ENCODE peak calls at places on chromosomes 13 and 19, in four cellular contexts. R, Q, J and P are unnamed samples.
A peak's percentile ranks its signal among the peaks of the same experiment; 100 is the strongest.

GRCh38 chr19:35458821-35459391 is 10.8 kb downstream of the FFAR2 start:
- DNase-seq in R (no peak), Q (no peak), J (no peak), P (no peak)

GRCh38 chr19:53553865-53554791 is 16.2 kb downstream of the ZNF331 start:
- DNase-seq in R (peak; percentile 81), Q (peak; percentile 61), J (peak; percentile 92), P (no peak)

GRCh38 chr19:49890349-49891311 is 6.1 kb downstream of the IL4I1 start:
- DNase-seq in R (peak; percentile 58), Q (no peak), J (no peak), P (peak; percentile 46)

GRCh38 chr19:21092107-21092506 is 10.1 kb downstream of the ZNF714 start:
- DNase-seq in R (no peak), Q (no peak), J (no peak), P (no peak)

GRCh38 chr13:24159362-24159761 is 1.2 kb upstream of the SPATA13 start:
- DNase-seq in R (no peak), Q (no peak), J (peak; percentile 8), P (no peak)

GRCh38 chr19:53871448-53871847 is 3.8 kb downstream of the MYADM start:
- DNase-seq in R (no peak), Q (no peak), J (no peak), P (no peak)

GRCh38 chr19:32186542-32187330 is 158.7 kb upstream of the ZNF507 start:
- DNase-seq in R (no peak), Q (no peak), J (no peak), P (no peak)

GRCh38 chr19:41597600-41598041 is 21.7 kb downstream of the CEACAM21 start:
- DNase-seq in R (peak; percentile 76), Q (peak; percentile 74), J (peak; percentile 62), P (peak; percentile 56)

GRCh38 chr13:110538632-110539031 is 22.9 kb downstream of the RAB20 start:
- DNase-seq in R (no peak), Q (peak; percentile 21), J (no peak), P (no peak)

GRCh38 chr13:91609353-91609752 is 210.9 kb downstream of the GPC5 start:
- DNase-seq in R (no peak), Q (no peak), J (no peak), P (no peak)

GRCh38 chr19:55360902-55361301 is 2.2 kb downstream of the GARIN5B start:
- DNase-seq in R (no peak), Q (no peak), J (no peak), P (no peak)

GRCh38 chr19:18519962-18520847 is 1.7 kb downstream of the ELL start:
- DNase-seq in R (peak; percentile 65), Q (peak; percentile 64), J (peak; percentile 79), P (peak; percentile 20)

GRCh38 chr13:99467764-99468163 is 33.5 kb upstream of the TM9SF2 start:
- DNase-seq in R (no peak), Q (no peak), J (no peak), P (no peak)

GRCh38 chr19:35088514-35088913 is 27.1 kb upstream of the FXYD3 start:
- DNase-seq in R (no peak), Q (no peak), J (no peak), P (no peak)

GRCh38 chr19:31348416-31349159 is 648 bp downstream of the TSHZ3 start:
- DNase-seq in R (no peak), Q (no peak), J (no peak), P (no peak)

GRCh38 chr13:106143392-106143791 is 392.1 kb downstream of the EFNB2 start:
- DNase-seq in R (no peak), Q (no peak), J (no peak), P (no peak)

GRCh38 chr13:23867027-23867491 is 22.1 kb downstream of the MIPEP start:
- DNase-seq in R (no peak), Q (no peak), J (peak; percentile 64), P (no peak)

GRCh38 chr19:50514346-50515167 is 844 bp upstream of the ASPDH start:
- DNase-seq in R (no peak), Q (no peak), J (no peak), P (no peak)

GRCh38 chr13:75721307-75721706 is 85.2 kb downstream of the LMO7 start:
- DNase-seq in R (no peak), Q (no peak), J (no peak), P (no peak)

GRCh38 chr19:34676697-34677385 is at the start of gene SCGB2B2:
- DNase-seq in R (no peak), Q (no peak), J (peak; percentile 95), P (no peak)

GRCh38 chr19:19745496-19746285 is 12.8 kb upstream of the ZNF14 start:
- DNase-seq in R (no peak), Q (no peak), J (no peak), P (no peak)

GRCh38 chr13:45333973-45334922 is 6.7 kb downstream of the TPT1 start:
- DNase-seq in R (peak; percentile 41), Q (no peak), J (no peak), P (no peak)

GRCh38 chr19:55581145-55581827 is 638 bp upstream of the ZNF579 start:
- DNase-seq in R (no peak), Q (no peak), J (peak; percentile 50), P (no peak)